ENCODE peak calls at places on chromosome 12, in nine cellular contexts. One of them, this sample, is unnamed.

GRCh38 chr12:617304-617915 is 45.8 kb downstream of the NINJ2 start:
- DNase-seq in heart right ventricle: peak; percentile 62
- DNase-seq in HepG2: peak; percentile 77
- DNase-seq in endodermal cell: peak; percentile 53
- DNase-seq in CD8-positive, alpha-beta T cell: no peak
- DNase-seq in heart left ventricle: peak; percentile 73
- DNase-seq in MM.1S: no peak
- DNase-seq in aorta: no peak
- DNase-seq in upper lobe of left lung: peak; percentile 84
- DNase-seq in this sample: peak; percentile 46

GRCh38 chr12:81077686-81078441 is at the start of gene ACSS3:
- DNase-seq in HepG2: peak; percentile 67
- DNase-seq in heart right ventricle: peak; percentile 65
- DNase-seq in endodermal cell: peak; percentile 98
- DNase-seq in heart left ventricle: peak; percentile 78
- DNase-seq in upper lobe of left lung: peak; percentile 84
- DNase-seq in MM.1S: no peak
- DNase-seq in aorta: peak; percentile 83
- DNase-seq in CD8-positive, alpha-beta T cell: no peak
- DNase-seq in this sample: no peak

GRCh38 chr12:96241484-96242256 is 47.5 kb downstream of the ELK3 start:
- DNase-seq in MM.1S: no peak
- DNase-seq in upper lobe of left lung: no peak
- DNase-seq in CD8-positive, alpha-beta T cell: peak; percentile 65
- DNase-seq in heart left ventricle: peak; percentile 65
- DNase-seq in endodermal cell: peak; percentile 48
- DNase-seq in aorta: no peak
- DNase-seq in heart right ventricle: no peak
- DNase-seq in HepG2: no peak
- DNase-seq in this sample: peak; percentile 42

GRCh38 chr12:124053855-124054254 is 80.8 kb downstream of the ZNF664 start:
- DNase-seq in heart right ventricle: peak; percentile 34
- DNase-seq in MM.1S: no peak
- DNase-seq in CD8-positive, alpha-beta T cell: no peak
- DNase-seq in aorta: peak; percentile 75
- DNase-seq in endodermal cell: peak; percentile 91
- DNase-seq in upper lobe of left lung: no peak
- DNase-seq in heart left ventricle: peak; percentile 50
- DNase-seq in HepG2: peak; percentile 52
- DNase-seq in this sample: peak; percentile 36

GRCh38 chr12:54126696-54127537 is 61.9 kb downstream of the SMUG1 start:
- DNase-seq in endodermal cell: peak; percentile 87
- DNase-seq in upper lobe of left lung: peak; percentile 79
- DNase-seq in CD8-positive, alpha-beta T cell: no peak
- DNase-seq in HepG2: no peak
- DNase-seq in MM.1S: no peak
- DNase-seq in heart left ventricle: peak; percentile 54
- DNase-seq in aorta: peak; percentile 93
- DNase-seq in heart right ventricle: peak; percentile 69
- DNase-seq in this sample: peak; percentile 55

GRCh38 chr12:116609236-116609635 is 50.1 kb downstream of the MAP1LC3B2 start:
- DNase-seq in HepG2: no peak
- DNase-seq in upper lobe of left lung: no peak
- DNase-seq in CD8-positive, alpha-beta T cell: no peak
- DNase-seq in heart left ventricle: no peak
- DNase-seq in heart right ventricle: no peak
- DNase-seq in endodermal cell: no peak
- DNase-seq in aorta: peak; percentile 2
- DNase-seq in MM.1S: no peak
- DNase-seq in this sample: no peak

GRCh38 chr12:22494319-22494718 is 50.0 kb downstream of the C2CD5 start:
- DNase-seq in upper lobe of left lung: no peak
- DNase-seq in aorta: no peak
- DNase-seq in heart right ventricle: no peak
- DNase-seq in HepG2: no peak
- DNase-seq in CD8-positive, alpha-beta T cell: no peak
- DNase-seq in heart left ventricle: no peak
- DNase-seq in MM.1S: no peak
- DNase-seq in endodermal cell: no peak
- DNase-seq in this sample: no peak

GRCh38 chr12:25326326-25326725 is 75.6 kb upstream of the KRAS start:
- DNase-seq in HepG2: no peak
- DNase-seq in endodermal cell: no peak
- DNase-seq in CD8-positive, alpha-beta T cell: no peak
- DNase-seq in heart left ventricle: no peak
- DNase-seq in heart right ventricle: no peak
- DNase-seq in upper lobe of left lung: no peak
- DNase-seq in MM.1S: no peak
- DNase-seq in aorta: no peak
- DNase-seq in this sample: no peak

GRCh38 chr12:62977419-62977818 is 42.5 kb upstream of the PPM1H start:
- DNase-seq in HepG2: no peak
- DNase-seq in aorta: no peak
- DNase-seq in endodermal cell: no peak
- DNase-seq in heart left ventricle: no peak
- DNase-seq in heart right ventricle: no peak
- DNase-seq in MM.1S: no peak
- DNase-seq in CD8-positive, alpha-beta T cell: no peak
- DNase-seq in upper lobe of left lung: no peak
- DNase-seq in this sample: peak; percentile 34

GRCh38 chr12:101598483-101598882 is 3.7 kb downstream of the MYBPC1 start:
- DNase-seq in heart left ventricle: no peak
- DNase-seq in CD8-positive, alpha-beta T cell: no peak
- DNase-seq in MM.1S: no peak
- DNase-seq in aorta: no peak
- DNase-seq in endodermal cell: no peak
- DNase-seq in HepG2: no peak
- DNase-seq in upper lobe of left lung: no peak
- DNase-seq in heart right ventricle: no peak
- DNase-seq in this sample: no peak

GRCh38 chr12:101599311-101599710 is 4.5 kb downstream of the MYBPC1 start:
- DNase-seq in heart right ventricle: no peak
- DNase-seq in aorta: no peak
- DNase-seq in HepG2: peak; percentile 87
- DNase-seq in endodermal cell: no peak
- DNase-seq in upper lobe of left lung: no peak
- DNase-seq in heart left ventricle: no peak
- DNase-seq in CD8-positive, alpha-beta T cell: no peak
- DNase-seq in MM.1S: no peak
- DNase-seq in this sample: no peak

GRCh38 chr12:101597164-101597563 is 2.4 kb downstream of the MYBPC1 start:
- DNase-seq in HepG2: no peak
- DNase-seq in endodermal cell: peak; percentile 53
- DNase-seq in heart left ventricle: no peak
- DNase-seq in heart right ventricle: no peak
- DNase-seq in CD8-positive, alpha-beta T cell: no peak
- DNase-seq in upper lobe of left lung: no peak
- DNase-seq in aorta: no peak
- DNase-seq in MM.1S: no peak
- DNase-seq in this sample: no peak

GRCh38 chr12:101594700-101595099 is at the start of gene MYBPC1:
- DNase-seq in upper lobe of left lung: no peak
- DNase-seq in aorta: no peak
- DNase-seq in heart right ventricle: no peak
- DNase-seq in heart left ventricle: no peak
- DNase-seq in CD8-positive, alpha-beta T cell: no peak
- DNase-seq in HepG2: no peak
- DNase-seq in endodermal cell: peak; percentile 73
- DNase-seq in MM.1S: no peak
- DNase-seq in this sample: no peak

DNA sequence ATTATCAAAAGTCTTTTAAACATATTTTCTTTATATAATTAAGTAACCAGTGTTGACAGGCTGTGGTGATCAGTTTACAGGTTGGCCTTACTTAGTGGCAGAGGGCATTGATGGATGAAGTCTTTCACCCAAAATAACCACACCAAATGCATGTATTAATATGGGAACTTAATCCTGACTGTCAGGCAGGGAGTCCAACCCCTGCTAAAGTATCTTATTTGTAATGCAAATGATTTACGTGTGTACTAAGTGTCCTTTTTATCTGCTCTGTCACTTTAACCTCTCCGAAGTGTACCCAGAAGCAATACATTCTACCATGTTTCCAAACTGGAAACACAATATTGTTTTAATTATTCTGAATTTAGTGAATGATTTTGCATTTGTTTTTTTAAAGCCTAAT is 1.4 kb downstream of the MYBPC1 start:
- DNase-seq in CD8-positive, alpha-beta T cell: no peak
- DNase-seq in heart right ventricle: no peak
- DNase-seq in upper lobe of left lung: no peak
- DNase-seq in heart left ventricle: no peak
- DNase-seq in endodermal cell: no peak
- DNase-seq in aorta: no peak
- DNase-seq in MM.1S: no peak
- DNase-seq in HepG2: no peak
- DNase-seq in this sample: no peak
- H3K9me3 ChIP-seq in CD8-positive, alpha-beta T cell: no peaks in the 10 kb centered on the region
- H3K9me3 ChIP-seq in heart right ventricle: no peaks in the 10 kb centered on the region
- H3K9me3 ChIP-seq in upper lobe of left lung: no peaks in the 10 kb centered on the region
- H3K9me3 ChIP-seq in heart left ventricle: no peaks in the 10 kb centered on the region
- H3K9me3 ChIP-seq in endodermal cell: no peaks in the 10 kb centered on the region
- H3K9me3 ChIP-seq in aorta: no peaks in the 10 kb centered on the region
- H3K9me3 ChIP-seq in MM.1S: no peaks in the 10 kb centered on the region
- H3K9me3 ChIP-seq in HepG2: no peaks in the 10 kb centered on the region
- H3K9me3 ChIP-seq in this sample: no peaks in the 10 kb centered on the region

GRCh38 chr12:34294671-34295365 is 272.5 kb downstream of the ALG10 start:
- DNase-seq in upper lobe of left lung: peak; percentile 40
- DNase-seq in HepG2: no peak
- DNase-seq in heart right ventricle: peak; percentile 1
- DNase-seq in MM.1S: no peak
- DNase-seq in endodermal cell: no peak
- DNase-seq in CD8-positive, alpha-beta T cell: no peak
- DNase-seq in heart left ventricle: no peak
- DNase-seq in aorta: peak; percentile 53
- DNase-seq in this sample: peak; percentile 1
- H3K9me3 ChIP-seq in upper lobe of left lung: no peaks in the 10 kb centered on the region
- H3K9me3 ChIP-seq in HepG2: no peaks in the 10 kb centered on the region
- H3K9me3 ChIP-seq in heart right ventricle: peaks cover 86% of the 10 kb centered on the region
- H3K9me3 ChIP-seq in MM.1S: no peaks in the 10 kb centered on the region
- H3K9me3 ChIP-seq in endodermal cell: peaks cover 45% of the 10 kb centered on the region
- H3K9me3 ChIP-seq in CD8-positive, alpha-beta T cell: no peaks in the 10 kb centered on the region
- H3K9me3 ChIP-seq in heart left ventricle: no peaks in the 10 kb centered on the region
- H3K9me3 ChIP-seq in aorta: no peaks in the 10 kb centered on the region
- H3K9me3 ChIP-seq in this sample: no peaks in the 10 kb centered on the region

GRCh38 chr12:130447655-130447965 is 109.9 kb downstream of the PIWIL1 start:
- DNase-seq in aorta: no peak
- DNase-seq in CD8-positive, alpha-beta T cell: no peak
- DNase-seq in heart left ventricle: no peak
- DNase-seq in upper lobe of left lung: peak; percentile 62
- DNase-seq in MM.1S: no peak
- DNase-seq in HepG2: no peak
- DNase-seq in heart right ventricle: no peak
- DNase-seq in endodermal cell: no peak
- DNase-seq in this sample: no peak

GRCh38 chr12:130449291-130449690 is 111.6 kb downstream of the PIWIL1 start:
- DNase-seq in HepG2: no peak
- DNase-seq in endodermal cell: no peak
- DNase-seq in MM.1S: no peak
- DNase-seq in heart right ventricle: no peak
- DNase-seq in upper lobe of left lung: no peak
- DNase-seq in aorta: no peak
- DNase-seq in heart left ventricle: no peak
- DNase-seq in CD8-positive, alpha-beta T cell: no peak
- DNase-seq in this sample: no peak

GRCh38 chr12:130451001-130451930 is 113.6 kb downstream of the PIWIL1 start:
- DNase-seq in endodermal cell: no peak
- DNase-seq in heart right ventricle: no peak
- DNase-seq in MM.1S: no peak
- DNase-seq in heart left ventricle: no peak
- DNase-seq in HepG2: no peak
- DNase-seq in upper lobe of left lung: peak; percentile 66
- DNase-seq in CD8-positive, alpha-beta T cell: no peak
- DNase-seq in aorta: no peak
- DNase-seq in this sample: no peak

GRCh38 chr12:130446846-130447654 is 109.4 kb downstream of the PIWIL1 start:
- DNase-seq in CD8-positive, alpha-beta T cell: no peak
- DNase-seq in HepG2: no peak
- DNase-seq in heart right ventricle: no peak
- DNase-seq in upper lobe of left lung: peak; percentile 61
- DNase-seq in heart left ventricle: no peak
- DNase-seq in endodermal cell: no peak
- DNase-seq in MM.1S: no peak
- DNase-seq in aorta: no peak
- DNase-seq in this sample: no peak

GRCh38 chr12:130448044-130448821 is 110.5 kb downstream of the PIWIL1 start:
- DNase-seq in heart left ventricle: no peak
- DNase-seq in endodermal cell: no peak
- DNase-seq in aorta: no peak
- DNase-seq in heart right ventricle: no peak
- DNase-seq in upper lobe of left lung: no peak
- DNase-seq in HepG2: no peak
- DNase-seq in CD8-positive, alpha-beta T cell: no peak
- DNase-seq in MM.1S: no peak
- DNase-seq in this sample: no peak
- H3K9me3 ChIP-seq in heart left ventricle: no peaks in the 10 kb centered on the region
- H3K9me3 ChIP-seq in endodermal cell: no peaks in the 10 kb centered on the region
- H3K9me3 ChIP-seq in aorta: no peaks in the 10 kb centered on the region
- H3K9me3 ChIP-seq in heart right ventricle: no peaks in the 10 kb centered on the region
- H3K9me3 ChIP-seq in upper lobe of left lung: no peaks in the 10 kb centered on the region
- H3K9me3 ChIP-seq in HepG2: no peaks in the 10 kb centered on the region
- H3K9me3 ChIP-seq in CD8-positive, alpha-beta T cell: no peaks in the 10 kb centered on the region
- H3K9me3 ChIP-seq in MM.1S: no peaks in the 10 kb centered on the region
- H3K9me3 ChIP-seq in this sample: no peaks in the 10 kb centered on the region

GRCh38 chr12:86414201-86414600 is 158.0 kb upstream of the MGAT4C start:
- DNase-seq in heart right ventricle: no peak
- DNase-seq in aorta: no peak
- DNase-seq in upper lobe of left lung: no peak
- DNase-seq in CD8-positive, alpha-beta T cell: no peak
- DNase-seq in heart left ventricle: no peak
- DNase-seq in MM.1S: no peak
- DNase-seq in endodermal cell: no peak
- DNase-seq in HepG2: no peak
- DNase-seq in this sample: no peak
- H3K9me3 ChIP-seq in heart right ventricle: peaks cover 31% of the 10 kb centered on the region
- H3K9me3 ChIP-seq in aorta: peaks cover 6% of the 10 kb centered on the region
- H3K9me3 ChIP-seq in upper lobe of left lung: peaks cover 3% of the 10 kb centered on the region
- H3K9me3 ChIP-seq in CD8-positive, alpha-beta T cell: peaks cover 4% of the 10 kb centered on the region
- H3K9me3 ChIP-seq in heart left ventricle: no peaks in the 10 kb centered on the region
- H3K9me3 ChIP-seq in MM.1S: no peaks in the 10 kb centered on the region
- H3K9me3 ChIP-seq in endodermal cell: peaks cover 13% of the 10 kb centered on the region
- H3K9me3 ChIP-seq in HepG2: peaks cover 48% of the 10 kb centered on the region
- H3K9me3 ChIP-seq in this sample: peaks cover 10% of the 10 kb centered on the region

GRCh38 chr12:133135747-133136146 is 5.3 kb downstream of the ZNF10 start:
- DNase-seq in heart right ventricle: no peak
- DNase-seq in heart left ventricle: no peak
- DNase-seq in HepG2: no peak
- DNase-seq in endodermal cell: no peak
- DNase-seq in aorta: no peak
- DNase-seq in MM.1S: no peak
- DNase-seq in upper lobe of left lung: no peak
- DNase-seq in CD8-positive, alpha-beta T cell: no peak
- DNase-seq in this sample: no peak
- H3K9me3 ChIP-seq in heart right ventricle: peaks cover 94% of the 10 kb centered on the region
- H3K9me3 ChIP-seq in heart left ventricle: peaks cover 10% of the 10 kb centered on the region
- H3K9me3 ChIP-seq in HepG2: peaks cover 76% of the 10 kb centered on the region
- H3K9me3 ChIP-seq in endodermal cell: peaks cover 92% of the 10 kb centered on the region
- H3K9me3 ChIP-seq in aorta: peaks cover 30% of the 10 kb centered on the region
- H3K9me3 ChIP-seq in MM.1S: no peaks in the 10 kb centered on the region
- H3K9me3 ChIP-seq in upper lobe of left lung: peaks cover 82% of the 10 kb centered on the region
- H3K9me3 ChIP-seq in CD8-positive, alpha-beta T cell: peaks cover 45% of the 10 kb centered on the region
- H3K9me3 ChIP-seq in this sample: peaks cover 73% of the 10 kb centered on the region